ENCODE peak calls at places on chromosomes 1 and 21, in seven cellular contexts. One of them, this sample, is unnamed.

GRCh38 chr1:27522148-27522859 is 32.3 kb upstream of the WASF2 start:
- DNase-seq in lower lobe of right lung: peak; percentile 70
- DNase-seq in astrocyte: no peak
- DNase-seq in HT1080: no peak
- DNase-seq in activated naive CD4-positive, alpha-beta T cell treated with anti-CD3 and anti-CD28 coated beads, Interleukin-2, amount 10 ng/mL, durations not matched to agents 7 days and 5 days: peak; percentile 85
- DNase-seq in right lobe of liver: no peak
- DNase-seq in HCEC 1CT: no peak
- DNase-seq in this sample: no peak

GRCh38 chr1:40257313-40257687 is 736 bp upstream of the ZMPSTE24 start:
- DNase-seq in right lobe of liver: no peak
- DNase-seq in HT1080: no peak
- DNase-seq in astrocyte: peak; percentile 62
- DNase-seq in activated naive CD4-positive, alpha-beta T cell treated with anti-CD3 and anti-CD28 coated beads, Interleukin-2, amount 10 ng/mL, durations not matched to agents 7 days and 5 days: no peak
- DNase-seq in lower lobe of right lung: no peak
- DNase-seq in HCEC 1CT: no peak
- DNase-seq in this sample: no peak

GRCh38 chr1:23394176-23394575 is 24.5 kb upstream of the ZNF436 start:
- DNase-seq in right lobe of liver: no peak
- DNase-seq in activated naive CD4-positive, alpha-beta T cell treated with anti-CD3 and anti-CD28 coated beads, Interleukin-2, amount 10 ng/mL, durations not matched to agents 7 days and 5 days: no peak
- DNase-seq in HCEC 1CT: peak; percentile 97
- DNase-seq in astrocyte: peak; percentile 76
- DNase-seq in HT1080: peak; percentile 81
- DNase-seq in lower lobe of right lung: no peak
- DNase-seq in this sample: no peak

GRCh38 chr1:26165126-26165892 is 3.5 kb downstream of the C1orf232 start:
- DNase-seq in activated naive CD4-positive, alpha-beta T cell treated with anti-CD3 and anti-CD28 coated beads, Interleukin-2, amount 10 ng/mL, durations not matched to agents 7 days and 5 days: no peak
- DNase-seq in lower lobe of right lung: no peak
- DNase-seq in right lobe of liver: no peak
- DNase-seq in HT1080: no peak
- DNase-seq in astrocyte: no peak
- DNase-seq in HCEC 1CT: no peak
- DNase-seq in this sample: no peak

GRCh38 chr1:221663321-221663720 is 78.6 kb downstream of the DUSP10 start:
- DNase-seq in HCEC 1CT: no peak
- DNase-seq in astrocyte: peak; percentile 65
- DNase-seq in activated naive CD4-positive, alpha-beta T cell treated with anti-CD3 and anti-CD28 coated beads, Interleukin-2, amount 10 ng/mL, durations not matched to agents 7 days and 5 days: no peak
- DNase-seq in HT1080: no peak
- DNase-seq in lower lobe of right lung: no peak
- DNase-seq in right lobe of liver: no peak
- DNase-seq in this sample: no peak

GRCh38 chr1:67004176-67004575 is 49.8 kb downstream of the SLC35D1 start:
- DNase-seq in HCEC 1CT: no peak
- DNase-seq in lower lobe of right lung: no peak
- DNase-seq in activated naive CD4-positive, alpha-beta T cell treated with anti-CD3 and anti-CD28 coated beads, Interleukin-2, amount 10 ng/mL, durations not matched to agents 7 days and 5 days: no peak
- DNase-seq in astrocyte: no peak
- DNase-seq in right lobe of liver: no peak
- DNase-seq in HT1080: no peak
- DNase-seq in this sample: no peak

GRCh38 chr1:94962745-94963265 is 35.9 kb upstream of the CNN3 start:
- DNase-seq in astrocyte: no peak
- DNase-seq in lower lobe of right lung: no peak
- DNase-seq in HT1080: no peak
- DNase-seq in right lobe of liver: peak; percentile 81
- DNase-seq in activated naive CD4-positive, alpha-beta T cell treated with anti-CD3 and anti-CD28 coated beads, Interleukin-2, amount 10 ng/mL, durations not matched to agents 7 days and 5 days: peak; percentile 57
- DNase-seq in HCEC 1CT: peak; percentile 14
- DNase-seq in this sample: no peak

GRCh38 chr1:212794561-212795014 is 2.9 kb downstream of the TATDN3 start:
- DNase-seq in astrocyte: no peak
- DNase-seq in lower lobe of right lung: no peak
- DNase-seq in activated naive CD4-positive, alpha-beta T cell treated with anti-CD3 and anti-CD28 coated beads, Interleukin-2, amount 10 ng/mL, durations not matched to agents 7 days and 5 days: no peak
- DNase-seq in right lobe of liver: no peak
- DNase-seq in HT1080: no peak
- DNase-seq in HCEC 1CT: no peak
- DNase-seq in this sample: no peak

GRCh38 chr1:234840843-234841242 is 230.9 kb upstream of the IRF2BP2 start:
- DNase-seq in HCEC 1CT: no peak
- DNase-seq in right lobe of liver: no peak
- DNase-seq in lower lobe of right lung: no peak
- DNase-seq in astrocyte: no peak
- DNase-seq in HT1080: peak; percentile 10
- DNase-seq in activated naive CD4-positive, alpha-beta T cell treated with anti-CD3 and anti-CD28 coated beads, Interleukin-2, amount 10 ng/mL, durations not matched to agents 7 days and 5 days: no peak
- DNase-seq in this sample: no peak

GRCh38 chr1:215648957-215649356 is 81.9 kb downstream of the KCTD3 start:
- DNase-seq in HCEC 1CT: no peak
- DNase-seq in activated naive CD4-positive, alpha-beta T cell treated with anti-CD3 and anti-CD28 coated beads, Interleukin-2, amount 10 ng/mL, durations not matched to agents 7 days and 5 days: no peak
- DNase-seq in astrocyte: no peak
- DNase-seq in right lobe of liver: no peak
- DNase-seq in lower lobe of right lung: no peak
- DNase-seq in HT1080: no peak
- DNase-seq in this sample: no peak

GRCh38 chr1:31626451-31627202 is 9.1 kb downstream of the HCRTR1 start:
- DNase-seq in HT1080: peak; percentile 49
- DNase-seq in right lobe of liver: no peak
- DNase-seq in activated naive CD4-positive, alpha-beta T cell treated with anti-CD3 and anti-CD28 coated beads, Interleukin-2, amount 10 ng/mL, durations not matched to agents 7 days and 5 days: no peak
- DNase-seq in HCEC 1CT: no peak
- DNase-seq in astrocyte: no peak
- DNase-seq in lower lobe of right lung: no peak
- DNase-seq in this sample: no peak

GRCh38 chr1:93591291-93591832 is 90.3 kb downstream of the BCAR3 start:
- DNase-seq in HCEC 1CT: no peak
- DNase-seq in lower lobe of right lung: no peak
- DNase-seq in HT1080: peak; percentile 37
- DNase-seq in right lobe of liver: no peak
- DNase-seq in astrocyte: no peak
- DNase-seq in activated naive CD4-positive, alpha-beta T cell treated with anti-CD3 and anti-CD28 coated beads, Interleukin-2, amount 10 ng/mL, durations not matched to agents 7 days and 5 days: no peak
- DNase-seq in this sample: no peak

GRCh38 chr1:111729271-111729921 is 9.8 kb downstream of the INKA2 start:
- DNase-seq in right lobe of liver: no peak
- DNase-seq in lower lobe of right lung: no peak
- DNase-seq in HCEC 1CT: no peak
- DNase-seq in HT1080: no peak
- DNase-seq in activated naive CD4-positive, alpha-beta T cell treated with anti-CD3 and anti-CD28 coated beads, Interleukin-2, amount 10 ng/mL, durations not matched to agents 7 days and 5 days: no peak
- DNase-seq in astrocyte: no peak
- DNase-seq in this sample: no peak

GRCh38 chr1:51898090-51898734 is 19.7 kb upstream of the NRDC start:
- DNase-seq in HT1080: peak; percentile 94
- DNase-seq in HCEC 1CT: peak; percentile 98
- DNase-seq in activated naive CD4-positive, alpha-beta T cell treated with anti-CD3 and anti-CD28 coated beads, Interleukin-2, amount 10 ng/mL, durations not matched to agents 7 days and 5 days: no peak
- DNase-seq in astrocyte: peak; percentile 93
- DNase-seq in right lobe of liver: no peak
- DNase-seq in lower lobe of right lung: no peak
- DNase-seq in this sample: no peak

GRCh38 chr1:212607206-212607923 is 1.2 kb upstream of the ATF3 start:
- DNase-seq in activated naive CD4-positive, alpha-beta T cell treated with anti-CD3 and anti-CD28 coated beads, Interleukin-2, amount 10 ng/mL, durations not matched to agents 7 days and 5 days: peak; percentile 54
- DNase-seq in HCEC 1CT: no peak
- DNase-seq in right lobe of liver: peak; percentile 58
- DNase-seq in lower lobe of right lung: peak; percentile 57
- DNase-seq in astrocyte: no peak
- DNase-seq in HT1080: no peak
- DNase-seq in this sample: no peak

GRCh38 chr1:37764888-37765441 is at the start of gene EPHA10:
- DNase-seq in right lobe of liver: no peak
- DNase-seq in HT1080: no peak
- DNase-seq in astrocyte: no peak
- DNase-seq in lower lobe of right lung: no peak
- DNase-seq in HCEC 1CT: no peak
- DNase-seq in activated naive CD4-positive, alpha-beta T cell treated with anti-CD3 and anti-CD28 coated beads, Interleukin-2, amount 10 ng/mL, durations not matched to agents 7 days and 5 days: no peak
- DNase-seq in this sample: no peak

GRCh38 chr1:186841599-186841998 is 12.8 kb downstream of the PLA2G4A start:
- DNase-seq in HT1080: no peak
- DNase-seq in HCEC 1CT: no peak
- DNase-seq in activated naive CD4-positive, alpha-beta T cell treated with anti-CD3 and anti-CD28 coated beads, Interleukin-2, amount 10 ng/mL, durations not matched to agents 7 days and 5 days: no peak
- DNase-seq in astrocyte: peak; percentile 20
- DNase-seq in lower lobe of right lung: no peak
- DNase-seq in right lobe of liver: no peak
- DNase-seq in this sample: no peak

GRCh38 chr1:115669002-115669673 is 27.4 kb downstream of the VANGL1 start:
- DNase-seq in astrocyte: peak; percentile 88
- DNase-seq in activated naive CD4-positive, alpha-beta T cell treated with anti-CD3 and anti-CD28 coated beads, Interleukin-2, amount 10 ng/mL, durations not matched to agents 7 days and 5 days: no peak
- DNase-seq in HT1080: peak; percentile 95
- DNase-seq in HCEC 1CT: peak; percentile 88
- DNase-seq in lower lobe of right lung: no peak
- DNase-seq in right lobe of liver: no peak
- DNase-seq in this sample: no peak

GRCh38 chr21:41620982-41621381 is 113.0 kb upstream of the TMPRSS2 start:
- DNase-seq in HCEC 1CT: no peak
- DNase-seq in lower lobe of right lung: no peak
- DNase-seq in HT1080: no peak
- DNase-seq in astrocyte: no peak
- DNase-seq in activated naive CD4-positive, alpha-beta T cell treated with anti-CD3 and anti-CD28 coated beads, Interleukin-2, amount 10 ng/mL, durations not matched to agents 7 days and 5 days: no peak
- DNase-seq in right lobe of liver: no peak
- DNase-seq in this sample: no peak

GRCh38 chr1:217090073-217090911 is 367.1 kb upstream of the ESRRG start:
- DNase-seq in activated naive CD4-positive, alpha-beta T cell treated with anti-CD3 and anti-CD28 coated beads, Interleukin-2, amount 10 ng/mL, durations not matched to agents 7 days and 5 days: no peak
- DNase-seq in HCEC 1CT: no peak
- DNase-seq in right lobe of liver: no peak
- DNase-seq in astrocyte: no peak
- DNase-seq in HT1080: no peak
- DNase-seq in lower lobe of right lung: no peak
- DNase-seq in this sample: no peak

GRCh38 chr1:168320805-168321577 is 40.3 kb downstream of the TBX19 start:
- DNase-seq in HCEC 1CT: peak; percentile 85
- DNase-seq in lower lobe of right lung: no peak
- DNase-seq in astrocyte: peak; percentile 85
- DNase-seq in activated naive CD4-positive, alpha-beta T cell treated with anti-CD3 and anti-CD28 coated beads, Interleukin-2, amount 10 ng/mL, durations not matched to agents 7 days and 5 days: no peak
- DNase-seq in right lobe of liver: no peak
- DNase-seq in HT1080: peak; percentile 84
- DNase-seq in this sample: peak; percentile 36

GRCh38 chr1:2955652-2956051 is 65.6 kb upstream of the ACTRT2 start:
- DNase-seq in lower lobe of right lung: peak; percentile 10
- DNase-seq in astrocyte: no peak
- DNase-seq in HCEC 1CT: no peak
- DNase-seq in HT1080: no peak
- DNase-seq in activated naive CD4-positive, alpha-beta T cell treated with anti-CD3 and anti-CD28 coated beads, Interleukin-2, amount 10 ng/mL, durations not matched to agents 7 days and 5 days: no peak
- DNase-seq in right lobe of liver: peak; percentile 11
- DNase-seq in this sample: no peak

GRCh38 chr1:9275567-9276034 is 17.1 kb upstream of the SPSB1 start:
- DNase-seq in astrocyte: peak; percentile 91
- DNase-seq in right lobe of liver: no peak
- DNase-seq in HT1080: peak; percentile 82
- DNase-seq in activated naive CD4-positive, alpha-beta T cell treated with anti-CD3 and anti-CD28 coated beads, Interleukin-2, amount 10 ng/mL, durations not matched to agents 7 days and 5 days: peak; percentile 72
- DNase-seq in lower lobe of right lung: peak; percentile 85
- DNase-seq in HCEC 1CT: peak; percentile 80
- DNase-seq in this sample: no peak

GRCh38 chr1:56774067-56774609 is 45.1 kb downstream of the FYB2 start:
- DNase-seq in astrocyte: no peak
- DNase-seq in activated naive CD4-positive, alpha-beta T cell treated with anti-CD3 and anti-CD28 coated beads, Interleukin-2, amount 10 ng/mL, durations not matched to agents 7 days and 5 days: no peak
- DNase-seq in HT1080: peak; percentile 9
- DNase-seq in lower lobe of right lung: no peak
- DNase-seq in right lobe of liver: no peak
- DNase-seq in HCEC 1CT: no peak
- DNase-seq in this sample: no peak

GRCh38 chr21:41254090-41254700 is 62.4 kb upstream of the FAM3B start:
- DNase-seq in HCEC 1CT: no peak
- DNase-seq in HT1080: peak; percentile 44
- DNase-seq in astrocyte: peak; percentile 47
- DNase-seq in activated naive CD4-positive, alpha-beta T cell treated with anti-CD3 and anti-CD28 coated beads, Interleukin-2, amount 10 ng/mL, durations not matched to agents 7 days and 5 days: no peak
- DNase-seq in right lobe of liver: no peak
- DNase-seq in lower lobe of right lung: no peak
- DNase-seq in this sample: peak; percentile 24

GRCh38 chr1:1966086-1966740 is 37.4 kb downstream of the CFAP74 start:
- DNase-seq in right lobe of liver: no peak
- DNase-seq in activated naive CD4-positive, alpha-beta T cell treated with anti-CD3 and anti-CD28 coated beads, Interleukin-2, amount 10 ng/mL, durations not matched to agents 7 days and 5 days: no peak
- DNase-seq in lower lobe of right lung: no peak
- DNase-seq in astrocyte: no peak
- DNase-seq in HCEC 1CT: no peak
- DNase-seq in HT1080: no peak
- DNase-seq in this sample: no peak

GRCh38 chr21:17585875-17586450 is 26.7 kb downstream of the BTG3 start:
- DNase-seq in HT1080: peak; percentile 42
- DNase-seq in astrocyte: peak; percentile 22
- DNase-seq in HCEC 1CT: peak; percentile 52
- DNase-seq in right lobe of liver: no peak
- DNase-seq in activated naive CD4-positive, alpha-beta T cell treated with anti-CD3 and anti-CD28 coated beads, Interleukin-2, amount 10 ng/mL, durations not matched to agents 7 days and 5 days: no peak
- DNase-seq in lower lobe of right lung: no peak
- DNase-seq in this sample: no peak

GRCh38 chr1:27179373-27179772 is 24.4 kb upstream of the SLC9A1 start:
- DNase-seq in HCEC 1CT: no peak
- DNase-seq in right lobe of liver: no peak
- DNase-seq in HT1080: no peak
- DNase-seq in astrocyte: no peak
- DNase-seq in activated naive CD4-positive, alpha-beta T cell treated with anti-CD3 and anti-CD28 coated beads, Interleukin-2, amount 10 ng/mL, durations not matched to agents 7 days and 5 days: no peak
- DNase-seq in lower lobe of right lung: no peak
- DNase-seq in this sample: no peak

GRCh38 chr1:235415008-235415904 is 48.0 kb downstream of the TBCE start:
- DNase-seq in lower lobe of right lung: peak; percentile 73
- DNase-seq in HCEC 1CT: peak; percentile 79
- DNase-seq in astrocyte: peak; percentile 53
- DNase-seq in HT1080: peak; percentile 57
- DNase-seq in activated naive CD4-positive, alpha-beta T cell treated with anti-CD3 and anti-CD28 coated beads, Interleukin-2, amount 10 ng/mL, durations not matched to agents 7 days and 5 days: peak; percentile 72
- DNase-seq in right lobe of liver: peak; percentile 65
- DNase-seq in this sample: peak; percentile 63